ENCODE peak calls at places on chromosome 16, in nine cellular contexts. K, X, B, F, T, V, Y, U and W are unnamed samples.

GRCh38 chr16:82605076-82605475 is 21.7 kb upstream of the CDH13 start:
- DNase-seq in F (no peak), K (no peak), X (no peak), V (no peak), Y (no peak), U (no peak), B (no peak), T (no peak), W (no peak)

GRCh38 chr16:4115209-4115940 is 867 bp downstream of the ADCY9 start:
- DNase-seq in Y (peak), F (peak), K (no peak), T (peak), V (no peak), U (peak), X (no peak), B (no peak), W (peak)

GRCh38 chr16:21302898-21303528 is 24.9 kb upstream of the CRYM start:
- DNase-seq in Y (peak), V (peak), K (no peak), T (no peak), U (peak), B (no peak), X (peak), F (no peak), W (no peak)

GRCh38 chr16:68288252-68288650 is 22.5 kb downstream of the SLC7A6OS start:
- DNase-seq in V (no peak), K (no peak), F (no peak), T (no peak), Y (no peak), X (no peak), B (no peak), U (no peak), W (no peak)

GRCh38 chr16:30893082-30893743 is 664 bp downstream of the BCL7C start:
- DNase-seq in T (peak), Y (no peak), V (no peak), U (no peak), K (no peak), F (peak), B (no peak), X (no peak), W (no peak)

GRCh38 chr16:12096162-12096781 is 119.7 kb downstream of the SNX29 start:
- DNase-seq in F (no peak), Y (no peak), T (no peak), B (no peak), V (no peak), K (no peak), U (peak), X (no peak), W (no peak)

GRCh38 chr16:31386157-31386984 is 6.8 kb upstream of the ITGAD start:
- DNase-seq in X (no peak), T (peak), U (peak), Y (peak), K (no peak), B (no peak), V (peak), F (peak), W (no peak)

GRCh38 chr16:31243734-31244670 is 15.8 kb upstream of the ITGAM start:
- DNase-seq in U (no peak), F (no peak), T (no peak), X (no peak), V (no peak), B (no peak), Y (no peak), K (no peak), W (no peak)

GRCh38 chr16:85746431-85747227 is 4.3 kb downstream of the C16orf74 start:
- DNase-seq in X (no peak), V (peak), K (no peak), U (peak), F (no peak), T (peak), Y (peak), B (no peak), W (no peak)

GRCh38 chr16:10878644-10879498 is 1.9 kb downstream of the CIITA start:
- DNase-seq in X (no peak), B (no peak), K (no peak), Y (peak), F (peak), U (peak), T (peak), V (peak), W (peak)

GRCh38 chr16:71552698-71553503 is 24.0 kb downstream of the TAT start:
- DNase-seq in B (no peak), U (no peak), K (no peak), V (peak), T (no peak), F (peak), X (no peak), Y (peak), W (no peak)

GRCh38 chr16:74626741-74627416 is 20.0 kb upstream of the GLG1 start:
- DNase-seq in B (no peak), F (no peak), V (no peak), U (no peak), X (no peak), K (no peak), T (no peak), Y (no peak), W (no peak)

GRCh38 chr16:89575247-89576172 is at the start of gene CPNE7:
- DNase-seq in F (peak), U (no peak), K (no peak), X (no peak), T (no peak), V (no peak), B (no peak), Y (no peak), W (no peak)

GRCh38 chr16:89155184-89155679 is 16.3 kb upstream of the CDH15 start:
- DNase-seq in V (peak), Y (no peak), U (peak), B (peak), X (peak), F (no peak), K (no peak), T (peak), W (no peak)

GRCh38 chr16:81595676-81596292 is 151.2 kb downstream of the CMIP start:
- DNase-seq in K (no peak), X (no peak), F (no peak), Y (peak), U (peak), T (no peak), B (no peak), V (no peak), W (no peak)

GRCh38 chr16:19179890-19180490 is 11.9 kb downstream of the SYT17 start:
- DNase-seq in V (peak), F (peak), T (peak), B (no peak), K (no peak), Y (peak), U (peak), X (no peak), W (peak)

GRCh38 chr16:85330694-85331188 is 218.5 kb upstream of the CIBAR2 start:
- DNase-seq in X (peak), Y (peak), T (peak), U (peak), K (no peak), F (peak), V (peak), B (no peak), W (no peak)

GRCh38 chr16:89700649-89701424 is 668 bp downstream of the SPATA2L start:
- DNase-seq in V (peak), B (no peak), Y (peak), X (no peak), U (no peak), K (no peak), F (peak), T (peak), W (peak)

GRCh38 chr16:85613609-85614337 is 651 bp downstream of the GSE1 start:
- DNase-seq in V (peak), X (no peak), F (peak), Y (no peak), U (no peak), K (no peak), T (peak), B (no peak), W (no peak)

GRCh38 chr16:85399583-85400284 is 213.4 kb upstream of the GSE1 start:
- DNase-seq in F (no peak), T (peak), K (no peak), V (no peak), B (no peak), U (no peak), Y (no peak), X (no peak), W (no peak)

GRCh38 chr16:25895371-25895770 is 203.6 kb downstream of the HS3ST4 start:
- DNase-seq in V (no peak), U (no peak), T (no peak), B (no peak), X (no peak), K (no peak), Y (no peak), F (no peak), W (no peak)

GRCh38 chr16:705748-706188 is at the start of gene FBXL16:
- DNase-seq in V (peak), B (no peak), U (no peak), K (no peak), F (peak), X (no peak), Y (no peak), T (no peak), W (no peak)

GRCh38 chr16:76819517-76819916 is 371.5 kb upstream of the MON1B start:
- DNase-seq in Y (no peak), F (no peak), V (no peak), K (no peak), T (no peak), X (no peak), B (no peak), U (no peak), W (no peak)

GRCh38 chr16:89038811-89039735 is 54.6 kb upstream of the ACSF3 start:
- DNase-seq in T (no peak), K (no peak), U (no peak), B (no peak), V (no peak), X (no peak), Y (no peak), F (no peak), W (no peak)

GRCh38 chr16:1210461-1210860 is 14.6 kb downstream of the TPSG1 start:
- DNase-seq in X (no peak), B (no peak), K (no peak), T (no peak), V (no peak), F (no peak), Y (no peak), U (no peak), W (no peak)

GRCh38 chr16:86740817-86741799 is 162.8 kb downstream of the FOXL1 start:
- DNase-seq in Y (no peak), T (peak), B (peak), U (peak), K (no peak), V (peak), X (peak), F (peak), W (no peak)

GRCh38 chr16:79114759-79115158 is 485.8 kb downstream of the MAF start:
- DNase-seq in X (no peak), K (no peak), U (no peak), F (no peak), B (no peak), V (no peak), Y (no peak), T (no peak), W (no peak)

GRCh38 chr16:52634101-52634500 is 87.2 kb upstream of the TOX3 start:
- DNase-seq in Y (no peak), K (no peak), U (no peak), T (no peak), B (no peak), F (no peak), X (no peak), V (no peak), W (no peak)

GRCh38 chr16:64406661-64407267 is 715.1 kb downstream of the CDH11 start:
- DNase-seq in V (no peak), K (no peak), B (no peak), Y (no peak), F (no peak), U (no peak), X (no peak), T (no peak), W (no peak)

GRCh38 chr16:85256190-85256739 is 144.0 kb upstream of the CIBAR2 start:
- DNase-seq in K (no peak), V (no peak), U (no peak), T (peak), F (no peak), B (no peak), Y (no peak), X (no peak), W (no peak)

GRCh38 chr16:48462146-48462740 is 77.0 kb upstream of the SIAH1 start:
- DNase-seq in V (peak), U (no peak), X (no peak), F (no peak), Y (peak), K (no peak), B (no peak), T (no peak), W (no peak)

GRCh38 chr16:27712251-27712711 is 162.3 kb downstream of the KATNIP start:
- DNase-seq in U (no peak), F (no peak), T (no peak), B (no peak), Y (no peak), X (no peak), K (no peak), V (no peak), W (no peak)

GRCh38 chr16:81632392-81633146 is 146.5 kb upstream of the PLCG2 start:
- DNase-seq in X (no peak), B (no peak), V (peak), Y (no peak), U (peak), K (no peak), F (no peak), T (no peak), W (peak)

GRCh38 chr16:22685162-22685830 is 128.7 kb upstream of the HS3ST2 start:
- DNase-seq in T (peak), U (peak), B (peak), Y (no peak), K (no peak), F (no peak), V (no peak), X (no peak), W (no peak)

GRCh38 chr16:87324411-87325275 is 7.5 kb upstream of the C16orf95 start:
- DNase-seq in B (no peak), V (peak), Y (no peak), T (no peak), U (peak), X (no peak), K (no peak), F (peak), W (peak)

GRCh38 chr16:79658301-79659001 is 57.9 kb upstream of the MAF start:
- DNase-seq in T (no peak), K (peak), V (peak), Y (peak), B (no peak), F (no peak), X (no peak), U (peak), W (no peak)

GRCh38 chr16:79071424-79071823 is 529.1 kb downstream of the MAF start:
- DNase-seq in V (peak), X (no peak), K (no peak), Y (peak), U (no peak), B (no peak), F (no peak), T (peak), W (no peak)

GRCh38 chr16:73735018-73735417 is 561.6 kb upstream of the PSMD7 start:
- DNase-seq in K (no peak), T (no peak), F (no peak), U (peak), X (peak), V (peak), B (no peak), Y (peak), W (no peak)

GRCh38 chr16:2468725-2469398 is 2.2 kb upstream of the NTN3 start:
- DNase-seq in K (no peak), U (no peak), Y (no peak), V (no peak), T (peak), X (no peak), F (peak), B (no peak), W (no peak)
- TF ChIP-seq CTCF in K (no peak), U (no peak), Y (no peak), V (no peak), T (no peak), X (no peak), F (no peak), B (no peak), W (no peak)

GRCh38 chr16:50068550-50068949 is 2.8 kb downstream of the HEATR3 start:
- DNase-seq in Y (no peak), B (no peak), V (no peak), T (no peak), K (no peak), U (peak), X (no peak), F (no peak), W (no peak)

GRCh38 chr16:50069060-50069459 is 3.3 kb downstream of the HEATR3 start:
- DNase-seq in V (no peak), U (no peak), T (no peak), K (no peak), B (no peak), X (no peak), F (no peak), Y (no peak), W (no peak)

GRCh38 chr16:50065624-50066481 is at the start of gene HEATR3:
- DNase-seq in V (peak), U (peak), T (peak), F (peak), X (peak), Y (peak), B (peak), K (no peak), W (peak)

GRCh38 chr16:50066482-50067289 is 916 bp downstream of the HEATR3 start:
- DNase-seq in B (no peak), Y (no peak), T (no peak), X (no peak), V (no peak), U (no peak), F (no peak), K (no peak), W (no peak)

GRCh38 chr16:50067290-50067853 is 1.6 kb downstream of the HEATR3 start:
- DNase-seq in B (no peak), K (no peak), Y (peak), U (peak), F (peak), X (no peak), T (no peak), V (peak), W (no peak)
- TF ChIP-seq CTCF in B (peak), K (no peak), Y (peak), U (peak), F (peak), X (peak), T (no peak), V (no peak), W (no peak)

GRCh38 chr16:17556276-17557052 is 85.7 kb upstream of the XYLT1 start:
- DNase-seq in T (no peak), U (peak), V (peak), X (no peak), K (no peak), F (peak), B (no peak), Y (peak), W (no peak)
- TF ChIP-seq CTCF in T (peak), U (peak), V (no peak), X (peak), K (no peak), F (peak), B (peak), Y (peak), W (peak)

GRCh38 chr16:55703003-55704001 is 47.5 kb downstream of the SLC6A2 start:
- DNase-seq in V (peak), B (no peak), F (peak), K (no peak), Y (peak), X (no peak), T (no peak), U (peak), W (no peak)
- TF ChIP-seq CTCF in V (peak), B (peak), F (peak), K (peak), Y (peak), X (peak), T (peak), U (peak), W (peak)

GRCh38 chr16:15949210-15950166 is at the start of gene ABCC1:
- DNase-seq in Y (peak), K (no peak), F (peak), B (no peak), T (peak), U (no peak), V (no peak), X (no peak), W (peak)
- TF ChIP-seq CTCF in Y (no peak), K (no peak), F (no peak), B (no peak), T (no peak), U (no peak), V (no peak), X (peak), W (no peak)

DNA sequence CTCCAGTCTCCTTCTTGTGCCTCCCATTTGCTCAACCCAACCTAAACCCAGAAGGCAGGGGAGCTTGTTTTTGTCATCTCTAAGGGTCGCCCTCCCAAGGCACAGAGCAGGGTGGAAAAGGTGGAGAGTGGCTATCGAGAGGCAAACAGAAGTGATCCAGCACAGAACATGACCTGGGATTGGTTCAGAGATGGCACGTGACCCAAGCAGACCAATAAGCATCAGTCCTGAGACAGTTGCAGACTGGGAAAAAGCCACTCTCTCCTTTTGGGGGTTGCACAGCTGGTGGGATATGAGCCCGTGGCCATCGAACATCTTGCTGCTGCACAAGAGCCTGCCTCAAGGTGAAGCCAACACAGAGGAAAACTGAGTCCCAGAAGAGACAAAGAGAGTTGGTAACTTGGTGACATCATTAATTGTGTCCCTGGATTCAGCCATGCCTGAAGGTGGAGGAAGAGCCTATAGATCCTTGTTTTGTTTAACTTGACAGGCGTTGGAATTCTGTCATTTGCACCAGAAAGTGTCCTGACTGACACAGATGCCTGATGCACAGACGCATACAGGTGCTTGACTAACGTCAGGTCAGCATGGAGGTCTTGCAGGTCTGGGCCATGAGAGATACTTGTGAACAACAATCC is 28.2 kb upstream of the CSNK2A2 start:
- DNase-seq in B (no peak), V (no peak), Y (no peak), X (no peak), K (no peak), U (no peak), F (no peak), T (no peak), W (no peak)
- TF ChIP-seq CTCF in B (no peak), V (no peak), Y (no peak), X (no peak), K (no peak), U (no peak), F (no peak), T (no peak), W (no peak)

DNA sequence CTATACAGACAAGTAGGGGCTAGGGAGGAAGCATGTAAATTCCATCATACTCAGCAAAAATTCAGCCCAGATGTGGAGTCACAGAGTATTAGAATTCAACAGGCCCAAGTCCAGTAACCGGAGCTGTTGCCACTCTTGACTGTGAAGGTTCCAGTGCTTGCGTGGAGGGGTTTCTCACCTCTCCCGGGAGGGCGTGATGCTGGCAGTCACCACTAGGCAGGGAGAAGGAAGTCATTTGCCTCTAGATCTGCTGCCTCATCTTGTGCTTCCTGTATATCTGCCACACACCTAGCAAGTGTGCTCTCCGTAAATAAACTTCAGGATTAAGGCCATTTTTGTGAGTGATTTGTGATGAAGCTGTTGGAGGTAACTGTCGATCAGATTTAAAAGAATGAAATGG is 1.0 kb upstream of the CKLF start:
- DNase-seq in X (no peak), V (peak), B (no peak), T (no peak), U (peak), K (no peak), F (peak), Y (no peak), W (peak)
- TF ChIP-seq CTCF in X (peak), V (no peak), B (no peak), T (no peak), U (peak), K (no peak), F (peak), Y (no peak), W (no peak)